ENCODE peak calls at places on chromosome 11, in five cellular contexts. R, K, L, G and X are unnamed samples.

GRCh38 chr11:33913991-33914390 is 22.1 kb upstream of the LMO2 start:
- DNase-seq in G (no peak), K (no peak), R (no peak), L (no peak), X (no peak)

GRCh38 chr11:57763568-57763967 is 2.0 kb downstream of the CTNND1 start:
- DNase-seq in G (peak), K (no peak), R (no peak), L (no peak), X (no peak)

GRCh38 chr11:68106165-68106940 is 14.8 kb downstream of the CHKA start:
- DNase-seq in R (no peak), K (peak), L (no peak), G (no peak), X (no peak)

GRCh38 chr11:48033918-48034341 is 53.6 kb downstream of the PTPRJ start:
- DNase-seq in L (no peak), R (no peak), K (no peak), G (no peak), X (no peak)

GRCh38 chr11:125162743-125163142 is 1.8 kb upstream of the PKNOX2 start:
- DNase-seq in R (no peak), L (no peak), K (peak), G (peak), X (no peak)

GRCh38 chr11:23932485-23932898 is 564.4 kb upstream of the LUZP2 start:
- DNase-seq in G (no peak), R (peak), L (no peak), K (no peak), X (no peak)

GRCh38 chr11:115613986-115614625 is 109.9 kb upstream of the CADM1 start:
- DNase-seq in R (peak), G (no peak), L (no peak), K (no peak), X (no peak)

GRCh38 chr11:121291319-121291718 is 1.3 kb upstream of the SC5D start:
- DNase-seq in R (no peak), G (no peak), L (no peak), K (no peak), X (no peak)

GRCh38 chr11:132379540-132379939 is 1009.1 kb downstream of the NTM start:
- DNase-seq in G (no peak), L (no peak), K (no peak), R (no peak), X (no peak)

GRCh38 chr11:64233913-64234839 is at the start of gene VEGFB:
- DNase-seq in L (peak), R (no peak), G (peak), K (peak), X (no peak)

GRCh38 chr11:125429174-125429707 is 66.8 kb downstream of the FEZ1 start:
- DNase-seq in L (no peak), K (peak), G (peak), R (peak), X (peak)

GRCh38 chr11:94154095-94154856 is 25.6 kb downstream of the PANX1 start:
- DNase-seq in K (no peak), L (no peak), G (no peak), R (no peak), X (no peak)

GRCh38 chr11:36313073-36313472 is 17.0 kb downstream of the PRR5L start:
- DNase-seq in L (no peak), R (peak), G (no peak), K (no peak), X (no peak)

GRCh38 chr11:119118227-119118626 is 3.2 kb upstream of the HINFP start:
- DNase-seq in L (no peak), K (no peak), G (no peak), R (no peak), X (no peak)

GRCh38 chr11:73314121-73314948 is 6.3 kb downstream of the ARHGEF17 start:
- DNase-seq in R (no peak), K (peak), L (no peak), G (peak), X (no peak)

GRCh38 chr11:103183981-103184592 is 74.9 kb downstream of the DYNC2H1 start:
- DNase-seq in R (no peak), K (no peak), L (no peak), G (no peak), X (no peak)

GRCh38 chr11:132048040-132048439 is 677.6 kb downstream of the NTM start:
- DNase-seq in R (no peak), K (no peak), G (no peak), L (no peak), X (no peak)

GRCh38 chr11:72190581-72191205 is 1.2 kb upstream of the FOLR1 start:
- DNase-seq in R (no peak), G (peak), L (no peak), K (peak), X (no peak)

GRCh38 chr11:119764108-119764874 is 35.3 kb upstream of the NECTIN1 start:
- DNase-seq in R (peak), K (peak), G (peak), L (no peak), X (no peak)

GRCh38 chr11:119307974-119308373 is 9.0 kb downstream of the MCAM start:
- DNase-seq in G (no peak), K (no peak), R (no peak), L (no peak), X (no peak)

GRCh38 chr11:72712168-72712721 is 38.0 kb upstream of the PDE2A start:
- DNase-seq in K (no peak), L (no peak), R (no peak), G (no peak), X (no peak)

GRCh38 chr11:114440971-114441810 is 1.9 kb downstream of the REXO2 start:
- DNase-seq in G (no peak), L (no peak), K (no peak), R (no peak), X (no peak)

GRCh38 chr11:130829801-130830562 is 86.3 kb downstream of the SNX19 start:
- DNase-seq in R (no peak), G (no peak), L (no peak), K (no peak), X (no peak)

GRCh38 chr11:30481385-30481784 is 104.8 kb downstream of the MPPED2 start:
- DNase-seq in G (peak), K (peak), L (no peak), R (no peak), X (no peak)

GRCh38 chr11:66720899-66721470 is 8.0 kb downstream of the SPTBN2 start:
- DNase-seq in R (no peak), L (no peak), K (peak), G (no peak), X (no peak)

GRCh38 chr11:66717925-66718319 is 11.1 kb downstream of the SPTBN2 start:
- DNase-seq in R (no peak), K (no peak), L (no peak), G (no peak), X (no peak)

GRCh38 chr11:66719111-66719872 is 9.7 kb downstream of the SPTBN2 start:
- DNase-seq in K (no peak), R (no peak), G (no peak), L (no peak), X (no peak)

GRCh38 chr11:66720223-66720898 is 8.7 kb downstream of the SPTBN2 start:
- DNase-seq in G (peak), K (peak), L (no peak), R (peak), X (no peak)

GRCh38 chr11:66718320-66718971 is 10.6 kb downstream of the SPTBN2 start:
- DNase-seq in L (no peak), K (peak), R (peak), G (peak), X (no peak)
- TF ChIP-seq CTCF in L (no peak), K (no peak), R (peak), G (peak), X (no peak)

DNA sequence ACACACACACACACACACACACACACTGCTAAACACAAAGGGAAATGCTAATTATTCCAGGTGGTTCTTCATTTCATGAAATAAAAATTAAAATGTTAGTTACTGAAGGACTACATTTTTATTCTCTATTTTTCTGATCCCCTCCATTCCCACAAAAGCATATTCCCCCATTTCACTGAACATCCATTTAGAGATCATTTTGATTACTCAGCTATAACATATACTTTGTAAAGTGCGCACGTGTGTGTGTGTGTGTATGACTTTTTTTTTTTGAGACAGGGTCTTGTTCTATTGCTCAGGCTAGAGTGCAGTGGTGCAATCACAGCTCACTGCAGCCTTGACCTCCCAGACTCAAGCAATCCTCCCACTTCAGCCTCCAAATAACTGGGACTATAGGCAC is 42.6 kb downstream of the SLC35F2 start:
- DNase-seq in K (no peak), G (no peak), L (no peak), R (no peak), X (no peak)
- H3K4me3 ChIP-seq in K (no peak), G (no peak), L (no peak), R (no peak), X (no peak)

DNA sequence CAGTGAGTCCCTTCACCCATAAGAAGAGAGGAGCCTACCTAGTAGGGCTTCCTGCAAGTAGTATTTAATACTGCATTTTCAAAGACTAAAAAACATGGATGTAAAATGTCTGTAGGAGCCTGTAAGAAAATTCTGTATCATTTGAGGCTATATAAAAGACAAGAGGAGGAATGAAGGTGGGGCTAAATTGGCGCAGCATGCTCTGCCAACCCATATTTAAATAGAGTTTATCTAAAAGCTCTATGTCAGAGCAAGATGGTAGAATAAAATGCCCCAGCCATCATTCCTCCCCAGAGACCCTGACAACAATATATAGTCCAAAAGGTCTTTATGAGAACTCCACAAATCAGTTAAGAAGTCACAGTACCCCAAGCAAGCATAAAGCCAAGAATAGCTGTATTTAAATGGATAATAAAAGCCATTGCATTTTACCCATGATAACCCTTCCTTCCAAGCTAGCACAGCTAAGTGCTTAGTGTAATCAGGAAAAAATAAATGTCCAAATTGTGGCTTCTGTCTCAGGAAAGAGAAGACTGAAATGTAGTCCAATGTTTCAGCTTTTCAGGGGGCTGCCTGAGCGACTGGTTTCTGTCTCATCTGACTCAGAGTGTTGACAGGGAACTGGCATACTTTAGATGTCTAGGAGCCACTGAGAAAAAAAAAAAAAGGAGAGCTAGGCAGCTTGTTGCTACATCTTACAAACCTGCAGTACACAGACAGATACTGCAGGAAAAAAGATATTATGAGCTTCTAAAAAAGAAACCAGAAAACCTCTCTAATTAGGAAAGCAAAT is 258.6 kb downstream of the METTL15 start:
- DNase-seq in L (no peak), G (peak), K (no peak), R (peak), X (no peak)
- TF ChIP-seq CTCF in L (no peak), G (no peak), K (no peak), R (no peak), X (no peak)

DNA sequence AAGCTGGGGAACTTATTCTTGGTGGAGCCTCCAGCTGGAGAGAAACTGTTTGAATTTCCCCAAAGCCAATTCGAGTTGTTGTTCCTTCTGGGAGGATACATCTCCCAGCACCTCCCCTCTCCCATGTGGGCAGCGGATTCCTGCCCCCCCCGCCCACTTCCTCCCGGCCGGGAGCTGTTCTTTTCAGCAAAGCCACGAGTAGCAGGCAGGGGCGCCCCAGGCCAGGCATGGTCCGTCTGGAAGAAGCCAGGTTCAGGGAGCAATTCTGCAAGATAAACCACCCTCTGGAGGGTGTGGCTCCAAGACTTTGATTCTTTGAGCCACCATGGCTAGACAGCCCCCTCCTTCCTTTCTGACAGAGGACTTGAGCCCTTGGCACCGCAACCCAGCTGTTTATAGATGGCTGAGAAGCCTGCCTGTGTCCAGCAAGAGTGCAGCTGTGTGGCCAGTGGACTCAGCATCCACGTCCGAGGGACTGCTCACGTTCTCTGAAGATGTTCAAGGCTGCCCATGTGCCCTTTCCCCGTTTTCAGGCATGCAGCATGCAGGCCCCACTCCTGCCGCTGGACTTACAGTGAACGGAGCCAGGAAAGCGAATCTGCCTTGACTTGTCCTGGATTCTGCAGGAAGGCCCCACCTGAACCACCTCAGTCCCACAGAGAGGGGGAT is 170.3 kb downstream of the CTTN start:
- DNase-seq in K (peak), L (no peak), G (peak), R (peak), X (no peak)
- H3K4me3 ChIP-seq in K (peak), L (no peak), G (no peak), R (no peak), X (no peak)

GRCh38 chr11:117767071-117767470 is 29.9 kb downstream of the DSCAML1 start:
- DNase-seq in R (no peak), G (no peak), L (no peak), K (no peak), X (no peak)
- TF ChIP-seq CTCF in R (no peak), G (no peak), L (no peak), K (no peak), X (no peak)

DNA sequence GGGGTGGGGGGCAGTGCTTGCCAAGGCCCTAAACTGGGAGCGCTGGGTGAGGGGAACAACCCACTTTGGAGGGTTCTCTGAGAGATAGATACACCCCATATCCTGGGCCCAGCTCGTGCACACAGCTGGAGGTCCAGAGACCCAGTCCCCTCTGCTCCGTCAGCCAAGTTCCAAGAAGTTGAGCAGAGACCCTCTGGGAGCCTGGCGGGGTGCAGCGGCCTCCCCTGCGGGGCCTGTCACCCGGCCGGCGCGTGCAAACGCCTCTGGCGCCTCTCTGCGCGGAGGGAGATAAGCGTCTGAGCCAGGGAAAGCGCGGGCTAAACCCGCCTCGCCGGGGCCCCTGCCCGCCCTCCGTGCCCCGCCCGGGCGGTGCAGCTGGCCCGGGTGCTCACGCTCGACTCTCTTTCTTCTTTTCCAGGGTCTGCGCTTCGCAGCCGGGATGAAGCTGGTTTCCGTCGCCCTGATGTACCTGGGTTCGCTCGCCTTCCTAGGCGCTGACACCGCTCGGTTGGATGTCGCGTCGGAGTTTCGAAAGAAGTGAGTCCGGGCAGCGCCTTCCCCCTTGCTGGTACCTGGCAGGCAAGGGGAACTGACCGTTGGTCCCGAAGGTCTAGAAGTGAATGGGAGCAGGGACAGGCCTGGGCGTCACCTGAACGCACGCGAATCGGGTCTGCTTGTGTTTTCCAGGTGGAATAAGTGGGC is 540 bp downstream of the ADM start:
- DNase-seq in K (peak), G (peak), L (no peak), R (no peak), X (no peak)
- H3K4me3 ChIP-seq in K (peak), G (peak), L (peak), R (peak), X (peak)

GRCh38 chr11:65625628-65626342 is 10.2 kb downstream of the PCNX3 start:
- DNase-seq in G (peak), L (peak), K (peak), R (no peak), X (no peak)
- TF ChIP-seq CTCF in G (peak), L (peak), K (peak), R (peak), X (peak)

DNA sequence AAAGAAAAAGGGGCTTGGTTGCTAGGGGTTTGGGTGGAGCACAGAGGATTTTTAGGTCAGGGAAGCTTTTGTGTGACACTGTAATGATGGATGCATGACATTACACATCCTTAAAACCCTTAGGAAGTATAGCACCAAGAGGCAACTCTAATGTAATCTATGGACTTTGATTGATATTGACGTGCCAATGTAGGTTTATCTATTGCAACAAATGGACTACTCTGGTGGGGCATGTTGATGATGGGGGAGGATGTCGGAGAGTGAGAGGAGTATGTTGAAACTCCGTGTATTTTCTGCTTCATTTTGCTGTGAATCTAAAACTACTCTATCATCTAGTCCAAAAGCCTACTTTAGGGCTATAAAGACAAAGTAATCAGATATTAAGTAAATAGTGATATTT is 72.3 kb upstream of the PAX6 start:
- DNase-seq in K (no peak), G (no peak), R (no peak), L (no peak), X (no peak)
- H3K4me3 ChIP-seq in K (no peak), G (no peak), R (no peak), L (no peak), X (no peak)

GRCh38 chr11:2143652-2144548 is 4.7 kb upstream of the IGF2 start:
- DNase-seq in R (no peak), K (peak), L (no peak), G (peak), X (no peak)
- TF ChIP-seq CTCF in R (peak), K (peak), L (no peak), G (no peak), X (no peak)

DNA sequence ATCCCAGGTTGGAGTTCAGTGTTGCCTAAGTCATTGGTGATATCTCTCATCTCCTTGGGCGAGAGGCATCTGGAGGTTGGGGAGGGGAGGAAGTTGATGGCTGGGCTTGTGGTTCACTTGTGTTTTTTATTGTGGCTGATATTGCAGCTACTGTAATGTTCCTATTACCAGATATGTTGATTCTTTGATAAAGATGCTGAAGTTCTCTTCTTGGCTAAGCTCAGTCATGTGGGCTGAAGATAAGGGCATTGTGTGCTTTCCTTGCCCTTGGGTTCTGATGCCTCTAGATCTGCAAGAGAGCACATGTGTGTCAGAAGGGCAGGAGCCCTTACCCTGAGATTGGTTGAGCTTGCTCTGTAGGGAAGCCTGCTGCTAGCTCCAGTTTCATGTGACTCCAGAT is 12.0 kb downstream of the STX3 start:
- DNase-seq in R (no peak), G (no peak), L (no peak), K (no peak), X (no peak)
- H3K4me3 ChIP-seq in R (no peak), G (no peak), L (no peak), K (no peak), X (no peak)